ENCODE peak calls at places on chromosomes 5 and 9, in seven cellular contexts. One of them, this sample, is unnamed.

GRCh38 chr9:136944094-136944518 is 432 bp downstream of the FBXW5 start:
- DNase-seq in activated CD8-positive, alpha-beta T cell treated with anti-CD3 and anti-CD28 coated beads, Interleukin-2, amount 10 ng/mL, durations not matched to agents 7 days and 5 days: no peak
- DNase-seq in HTR-8/SVneo: peak
- DNase-seq in GM04503: no peak
- DNase-seq in skeletal muscle cell: no peak
- DNase-seq in C1 segment of cervical spinal cord: no peak
- DNase-seq in activated CD4-positive, alpha-beta T cell treated with anti-CD3 and anti-CD28 coated beads for 36 hours: peak
- DNase-seq in this sample: no peak

GRCh38 chr9:8845808-8846207 is 1046.2 kb upstream of the DMAC1 start:
- DNase-seq in activated CD8-positive, alpha-beta T cell treated with anti-CD3 and anti-CD28 coated beads, Interleukin-2, amount 10 ng/mL, durations not matched to agents 7 days and 5 days: no peak
- DNase-seq in HTR-8/SVneo: no peak
- DNase-seq in GM04503: no peak
- DNase-seq in skeletal muscle cell: no peak
- DNase-seq in C1 segment of cervical spinal cord: no peak
- DNase-seq in activated CD4-positive, alpha-beta T cell treated with anti-CD3 and anti-CD28 coated beads for 36 hours: no peak
- DNase-seq in this sample: no peak

GRCh38 chr5:39256472-39256871 is 37.1 kb upstream of the FYB1 start:
- DNase-seq in activated CD8-positive, alpha-beta T cell treated with anti-CD3 and anti-CD28 coated beads, Interleukin-2, amount 10 ng/mL, durations not matched to agents 7 days and 5 days: no peak
- DNase-seq in HTR-8/SVneo: peak
- DNase-seq in GM04503: peak
- DNase-seq in skeletal muscle cell: peak
- DNase-seq in C1 segment of cervical spinal cord: no peak
- DNase-seq in activated CD4-positive, alpha-beta T cell treated with anti-CD3 and anti-CD28 coated beads for 36 hours: no peak
- DNase-seq in this sample: no peak

GRCh38 chr5:66358741-66359140 is 214.6 kb downstream of the SREK1 start:
- DNase-seq in activated CD8-positive, alpha-beta T cell treated with anti-CD3 and anti-CD28 coated beads, Interleukin-2, amount 10 ng/mL, durations not matched to agents 7 days and 5 days: no peak
- DNase-seq in HTR-8/SVneo: no peak
- DNase-seq in GM04503: no peak
- DNase-seq in skeletal muscle cell: no peak
- DNase-seq in C1 segment of cervical spinal cord: no peak
- DNase-seq in activated CD4-positive, alpha-beta T cell treated with anti-CD3 and anti-CD28 coated beads for 36 hours: no peak
- DNase-seq in this sample: no peak

GRCh38 chr5:143145388-143145787 is 258.1 kb downstream of the NR3C1 start:
- DNase-seq in activated CD8-positive, alpha-beta T cell treated with anti-CD3 and anti-CD28 coated beads, Interleukin-2, amount 10 ng/mL, durations not matched to agents 7 days and 5 days: no peak
- DNase-seq in HTR-8/SVneo: no peak
- DNase-seq in GM04503: no peak
- DNase-seq in skeletal muscle cell: no peak
- DNase-seq in C1 segment of cervical spinal cord: no peak
- DNase-seq in activated CD4-positive, alpha-beta T cell treated with anti-CD3 and anti-CD28 coated beads for 36 hours: no peak
- DNase-seq in this sample: no peak

GRCh38 chr9:104868687-104869404 is 59.1 kb downstream of the ABCA1 start:
- DNase-seq in activated CD8-positive, alpha-beta T cell treated with anti-CD3 and anti-CD28 coated beads, Interleukin-2, amount 10 ng/mL, durations not matched to agents 7 days and 5 days: no peak
- DNase-seq in HTR-8/SVneo: peak
- DNase-seq in GM04503: no peak
- DNase-seq in skeletal muscle cell: peak
- DNase-seq in C1 segment of cervical spinal cord: no peak
- DNase-seq in activated CD4-positive, alpha-beta T cell treated with anti-CD3 and anti-CD28 coated beads for 36 hours: no peak
- DNase-seq in this sample: peak

GRCh38 chr9:13721481-13722235 is 442.2 kb upstream of the MPDZ start:
- DNase-seq in activated CD8-positive, alpha-beta T cell treated with anti-CD3 and anti-CD28 coated beads, Interleukin-2, amount 10 ng/mL, durations not matched to agents 7 days and 5 days: no peak
- DNase-seq in HTR-8/SVneo: no peak
- DNase-seq in GM04503: peak
- DNase-seq in skeletal muscle cell: no peak
- DNase-seq in C1 segment of cervical spinal cord: no peak
- DNase-seq in activated CD4-positive, alpha-beta T cell treated with anti-CD3 and anti-CD28 coated beads for 36 hours: no peak
- DNase-seq in this sample: peak

GRCh38 chr9:129735546-129735945 is 17.3 kb downstream of the PTGES start:
- DNase-seq in activated CD8-positive, alpha-beta T cell treated with anti-CD3 and anti-CD28 coated beads, Interleukin-2, amount 10 ng/mL, durations not matched to agents 7 days and 5 days: no peak
- DNase-seq in HTR-8/SVneo: no peak
- DNase-seq in GM04503: no peak
- DNase-seq in skeletal muscle cell: no peak
- DNase-seq in C1 segment of cervical spinal cord: no peak
- DNase-seq in activated CD4-positive, alpha-beta T cell treated with anti-CD3 and anti-CD28 coated beads for 36 hours: no peak
- DNase-seq in this sample: no peak

GRCh38 chr9:5767968-5768932 is 64.7 kb downstream of the ERMP1 start:
- DNase-seq in activated CD8-positive, alpha-beta T cell treated with anti-CD3 and anti-CD28 coated beads, Interleukin-2, amount 10 ng/mL, durations not matched to agents 7 days and 5 days: no peak
- DNase-seq in HTR-8/SVneo: no peak
- DNase-seq in GM04503: no peak
- DNase-seq in skeletal muscle cell: no peak
- DNase-seq in C1 segment of cervical spinal cord: no peak
- DNase-seq in activated CD4-positive, alpha-beta T cell treated with anti-CD3 and anti-CD28 coated beads for 36 hours: peak
- DNase-seq in this sample: no peak

GRCh38 chr5:79237735-79238560 is 2.0 kb downstream of the JMY start:
- DNase-seq in activated CD8-positive, alpha-beta T cell treated with anti-CD3 and anti-CD28 coated beads, Interleukin-2, amount 10 ng/mL, durations not matched to agents 7 days and 5 days: no peak
- DNase-seq in HTR-8/SVneo: no peak
- DNase-seq in GM04503: no peak
- DNase-seq in skeletal muscle cell: no peak
- DNase-seq in C1 segment of cervical spinal cord: no peak
- DNase-seq in activated CD4-positive, alpha-beta T cell treated with anti-CD3 and anti-CD28 coated beads for 36 hours: no peak
- DNase-seq in this sample: no peak

GRCh38 chr5:78235289-78235688 is 59.2 kb downstream of the AP3B1 start:
- DNase-seq in activated CD8-positive, alpha-beta T cell treated with anti-CD3 and anti-CD28 coated beads, Interleukin-2, amount 10 ng/mL, durations not matched to agents 7 days and 5 days: no peak
- DNase-seq in HTR-8/SVneo: no peak
- DNase-seq in GM04503: peak
- DNase-seq in skeletal muscle cell: no peak
- DNase-seq in C1 segment of cervical spinal cord: no peak
- DNase-seq in activated CD4-positive, alpha-beta T cell treated with anti-CD3 and anti-CD28 coated beads for 36 hours: no peak
- DNase-seq in this sample: no peak

GRCh38 chr9:6428940-6429889 is 16.2 kb downstream of the UHRF2 start:
- DNase-seq in activated CD8-positive, alpha-beta T cell treated with anti-CD3 and anti-CD28 coated beads, Interleukin-2, amount 10 ng/mL, durations not matched to agents 7 days and 5 days: peak
- DNase-seq in HTR-8/SVneo: no peak
- DNase-seq in GM04503: no peak
- DNase-seq in skeletal muscle cell: no peak
- DNase-seq in C1 segment of cervical spinal cord: no peak
- DNase-seq in activated CD4-positive, alpha-beta T cell treated with anti-CD3 and anti-CD28 coated beads for 36 hours: peak
- DNase-seq in this sample: no peak

GRCh38 chr5:131423056-131423455 is 159.2 kb downstream of the CDC42SE2 start:
- DNase-seq in activated CD8-positive, alpha-beta T cell treated with anti-CD3 and anti-CD28 coated beads, Interleukin-2, amount 10 ng/mL, durations not matched to agents 7 days and 5 days: no peak
- DNase-seq in HTR-8/SVneo: peak
- DNase-seq in GM04503: no peak
- DNase-seq in skeletal muscle cell: peak
- DNase-seq in C1 segment of cervical spinal cord: no peak
- DNase-seq in activated CD4-positive, alpha-beta T cell treated with anti-CD3 and anti-CD28 coated beads for 36 hours: no peak
- DNase-seq in this sample: peak

GRCh38 chr5:37002176-37002751 is 125.7 kb downstream of the NIPBL start:
- DNase-seq in activated CD8-positive, alpha-beta T cell treated with anti-CD3 and anti-CD28 coated beads, Interleukin-2, amount 10 ng/mL, durations not matched to agents 7 days and 5 days: no peak
- DNase-seq in HTR-8/SVneo: no peak
- DNase-seq in GM04503: no peak
- DNase-seq in skeletal muscle cell: no peak
- DNase-seq in C1 segment of cervical spinal cord: no peak
- DNase-seq in activated CD4-positive, alpha-beta T cell treated with anti-CD3 and anti-CD28 coated beads for 36 hours: no peak
- DNase-seq in this sample: no peak

GRCh38 chr5:163696270-163696887 is 191.0 kb downstream of the MAT2B start:
- DNase-seq in activated CD8-positive, alpha-beta T cell treated with anti-CD3 and anti-CD28 coated beads, Interleukin-2, amount 10 ng/mL, durations not matched to agents 7 days and 5 days: peak
- DNase-seq in HTR-8/SVneo: peak
- DNase-seq in GM04503: peak
- DNase-seq in skeletal muscle cell: peak
- DNase-seq in C1 segment of cervical spinal cord: no peak
- DNase-seq in activated CD4-positive, alpha-beta T cell treated with anti-CD3 and anti-CD28 coated beads for 36 hours: peak
- DNase-seq in this sample: peak

GRCh38 chr5:1853531-1853930 is 29.2 kb downstream of the IRX4 start:
- DNase-seq in activated CD8-positive, alpha-beta T cell treated with anti-CD3 and anti-CD28 coated beads, Interleukin-2, amount 10 ng/mL, durations not matched to agents 7 days and 5 days: no peak
- DNase-seq in HTR-8/SVneo: no peak
- DNase-seq in GM04503: no peak
- DNase-seq in skeletal muscle cell: no peak
- DNase-seq in C1 segment of cervical spinal cord: no peak
- DNase-seq in activated CD4-positive, alpha-beta T cell treated with anti-CD3 and anti-CD28 coated beads for 36 hours: no peak
- DNase-seq in this sample: no peak

GRCh38 chr9:97593960-97594359 is 39.2 kb downstream of the TSTD2 start:
- DNase-seq in activated CD8-positive, alpha-beta T cell treated with anti-CD3 and anti-CD28 coated beads, Interleukin-2, amount 10 ng/mL, durations not matched to agents 7 days and 5 days: no peak
- DNase-seq in HTR-8/SVneo: no peak
- DNase-seq in GM04503: no peak
- DNase-seq in skeletal muscle cell: no peak
- DNase-seq in C1 segment of cervical spinal cord: no peak
- DNase-seq in activated CD4-positive, alpha-beta T cell treated with anti-CD3 and anti-CD28 coated beads for 36 hours: no peak
- DNase-seq in this sample: peak

GRCh38 chr5:113142186-113142585 is 165.6 kb downstream of the DCP2 start:
- DNase-seq in activated CD8-positive, alpha-beta T cell treated with anti-CD3 and anti-CD28 coated beads, Interleukin-2, amount 10 ng/mL, durations not matched to agents 7 days and 5 days: no peak
- DNase-seq in HTR-8/SVneo: no peak
- DNase-seq in GM04503: no peak
- DNase-seq in skeletal muscle cell: no peak
- DNase-seq in C1 segment of cervical spinal cord: no peak
- DNase-seq in activated CD4-positive, alpha-beta T cell treated with anti-CD3 and anti-CD28 coated beads for 36 hours: no peak
- DNase-seq in this sample: no peak

GRCh38 chr5:43202380-43202779 is 10.4 kb downstream of the NIM1K start:
- DNase-seq in activated CD8-positive, alpha-beta T cell treated with anti-CD3 and anti-CD28 coated beads, Interleukin-2, amount 10 ng/mL, durations not matched to agents 7 days and 5 days: no peak
- DNase-seq in HTR-8/SVneo: no peak
- DNase-seq in GM04503: no peak
- DNase-seq in skeletal muscle cell: no peak
- DNase-seq in C1 segment of cervical spinal cord: no peak
- DNase-seq in activated CD4-positive, alpha-beta T cell treated with anti-CD3 and anti-CD28 coated beads for 36 hours: no peak
- DNase-seq in this sample: no peak